ENCODE peak calls at places on chromosome 4, in ten cellular contexts. M is astrocyte of the spinal cord; N is mesothelial cell of epicardium; R is osteocyte; D is HepG2; H is CD8-positive, alpha-beta T cell; P is cardiac fibroblast; O is choroid plexus epithelial cell; G is psoas muscle; B is suprapubic skin. F is an unnamed sample.

GRCh38 chr4:88724406-88724805 is 26.8 kb upstream of the NAP1L5 start:
- DNase-seq in M (no peak), N (no peak), R (no peak), D (no peak), H (no peak), P (no peak), O (no peak), G (no peak), B (no peak), F (no peak)

GRCh38 chr4:73730854-73731253 is 9.5 kb upstream of the CXCL8 start:
- DNase-seq in M (no peak), N (no peak), R (no peak), D (no peak), H (no peak), P (no peak), O (no peak), G (no peak), B (no peak), F (no peak)

GRCh38 chr4:145709843-145710242 is 29.9 kb downstream of the C4orf51 start:
- DNase-seq in M (peak; percentile 87), N (no peak), R (no peak), D (no peak), H (no peak), P (no peak), O (peak; percentile 67), G (no peak), B (no peak), F (no peak)

GRCh38 chr4:32172761-32173160 is 1452.6 kb downstream of the PCDH7 start:
- DNase-seq in M (peak; percentile 52), N (no peak), R (no peak), D (no peak), H (no peak), P (peak; percentile 5), O (peak; percentile 64), G (no peak), B (no peak), F (no peak)

GRCh38 chr4:166012129-166013078 is 139.4 kb downstream of the TLL1 start:
- DNase-seq in M (peak; percentile 46), N (no peak), R (no peak), D (no peak), H (no peak), P (peak; percentile 2), O (peak; percentile 9), G (no peak), B (no peak), F (no peak)

GRCh38 chr4:126448093-126448820 is 1133.5 kb downstream of the FAT4 start:
- DNase-seq in M (no peak), N (no peak), R (no peak), D (no peak), H (no peak), P (no peak), O (peak; percentile 9), G (no peak), B (no peak), F (no peak)

GRCh38 chr4:30720656-30721352 is 635 bp downstream of the PCDH7 start:
- DNase-seq in M (peak; percentile 53), N (peak; percentile 38), R (peak; percentile 86), D (no peak), H (no peak), P (peak; percentile 50), O (peak; percentile 44), G (peak; percentile 58), B (peak; percentile 81), F (peak; percentile 60)

GRCh38 chr4:6032249-6033244 is 14.3 kb upstream of the C4orf50 start:
- DNase-seq in M (no peak), N (no peak), R (no peak), D (no peak), H (no peak), P (no peak), O (no peak), G (no peak), B (no peak), F (no peak)

GRCh38 chr4:60657802-60658201 is 542.3 kb upstream of the ADGRL3 start:
- DNase-seq in M (peak; percentile 40), N (no peak), R (no peak), D (no peak), H (no peak), P (peak; percentile 6), O (peak; percentile 41), G (no peak), B (no peak), F (no peak)

GRCh38 chr4:149343614-149344013 is 472.0 kb downstream of the IQCM start:
- DNase-seq in M (no peak), N (no peak), R (no peak), D (no peak), H (no peak), P (no peak), O (no peak), G (no peak), B (no peak), F (no peak)

GRCh38 chr4:8378776-8379175 is 61.7 kb downstream of the ACOX3 start:
- DNase-seq in M (no peak), N (no peak), R (no peak), D (no peak), H (no peak), P (no peak), O (no peak), G (peak; percentile 30), B (no peak), F (no peak)

GRCh38 chr4:110087116-110087708 is 111.2 kb downstream of the ELOVL6 start:
- DNase-seq in M (peak; percentile 93), N (no peak), R (no peak), D (no peak), H (no peak), P (peak; percentile 88), O (peak; percentile 84), G (no peak), B (no peak), F (no peak)

GRCh38 chr4:81503586-81503985 is 31.9 kb upstream of the RASGEF1B start:
- DNase-seq in M (no peak), N (no peak), R (no peak), D (no peak), H (no peak), P (no peak), O (no peak), G (no peak), B (no peak), F (no peak)

GRCh38 chr4:152709675-152710438 is 30.1 kb upstream of the TMEM154 start:
- DNase-seq in M (no peak), N (no peak), R (no peak), D (no peak), H (no peak), P (peak; percentile 16), O (peak; percentile 39), G (no peak), B (no peak), F (no peak)

GRCh38 chr4:4402966-4403365 is 16.1 kb downstream of the NSG1 start:
- DNase-seq in M (no peak), N (no peak), R (no peak), D (no peak), H (no peak), P (no peak), O (no peak), G (no peak), B (no peak), F (no peak)

GRCh38 chr4:154399259-154399974 is 92.2 kb downstream of the DCHS2 start:
- DNase-seq in M (peak; percentile 40), N (no peak), R (no peak), D (peak; percentile 10), H (no peak), P (peak; percentile 27), O (peak; percentile 68), G (no peak), B (no peak), F (no peak)
- TF ChIP-seq CTCF in M (peak; percentile 19), N (peak; percentile 20), R (peak; percentile 38), D (peak; percentile 53), H (no peak), P (peak; percentile 24), O (peak; percentile 60), G (no peak), B (peak; percentile 9), F (peak; percentile 29)

GRCh38 chr4:22093126-22093525 is 144.6 kb upstream of the KCNIP4 start:
- DNase-seq in M (no peak), N (no peak), R (no peak), D (no peak), H (no peak), P (no peak), O (no peak), G (no peak), B (no peak), F (no peak)

GRCh38 chr4:22091351-22091731 is 142.8 kb upstream of the KCNIP4 start:
- DNase-seq in M (no peak), N (no peak), R (no peak), D (no peak), H (no peak), P (no peak), O (no peak), G (no peak), B (no peak), F (peak; percentile 20)

GRCh38 chr4:22090655-22091350 is 142.2 kb upstream of the KCNIP4 start:
- DNase-seq in M (peak; percentile 22), N (no peak), R (no peak), D (no peak), H (no peak), P (peak; percentile 24), O (no peak), G (no peak), B (no peak), F (no peak)

GRCh38 chr4:22094217-22094616 is 145.6 kb upstream of the KCNIP4 start:
- DNase-seq in M (no peak), N (no peak), R (no peak), D (no peak), H (no peak), P (no peak), O (no peak), G (no peak), B (no peak), F (no peak)

GRCh38 chr4:22091906-22092305 is 143.3 kb upstream of the KCNIP4 start:
- DNase-seq in M (no peak), N (no peak), R (no peak), D (no peak), H (no peak), P (no peak), O (no peak), G (no peak), B (no peak), F (no peak)
- TF ChIP-seq CTCF in M (no peak), N (no peak), R (no peak), D (no peak), H (no peak), P (no peak), O (no peak), G (no peak), B (no peak), F (no peak)

DNA sequence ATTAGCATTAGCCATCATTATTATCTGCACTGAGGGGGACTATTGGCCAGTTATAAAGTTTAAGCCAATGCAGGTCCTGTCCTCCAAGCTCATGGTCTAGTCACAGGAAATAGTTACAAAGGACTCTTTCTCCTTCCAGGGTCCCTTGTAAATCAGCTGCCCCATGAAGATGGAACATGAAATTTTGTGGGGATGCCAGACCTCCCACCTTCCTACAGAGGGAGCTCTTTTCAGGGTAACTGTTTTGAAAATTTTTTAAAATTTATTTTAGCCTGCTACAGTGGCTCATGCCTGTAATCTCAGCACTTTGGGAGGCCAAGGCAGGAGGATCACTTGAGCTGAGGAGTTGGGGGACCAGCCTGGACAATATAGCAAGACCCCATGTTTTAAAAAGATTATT is 124.4 kb upstream of the SLC34A2 start:
- DNase-seq in M (no peak), N (no peak), R (no peak), D (no peak), H (no peak), P (no peak), O (no peak), G (no peak), B (no peak), F (no peak)
- TF ChIP-seq CTCF in M (peak; percentile 22), N (peak; percentile 29), R (peak; percentile 20), D (peak; percentile 12), H (no peak), P (peak; percentile 34), O (peak; percentile 62), G (no peak), B (no peak), F (no peak)

GRCh38 chr4:98828801-98829200 is 100.1 kb downstream of the EIF4E start:
- DNase-seq in M (peak; percentile 12), N (no peak), R (no peak), D (peak; percentile 3), H (peak; percentile 33), P (no peak), O (peak; percentile 23), G (no peak), B (no peak), F (no peak)
- TF ChIP-seq CTCF in M (peak; percentile 32), N (no peak), R (peak; percentile 37), D (peak; percentile 27), H (no peak), P (no peak), O (peak; percentile 30), G (no peak), B (no peak), F (no peak)

F was measured in glutamatergic neuron.